ENCODE peak calls at places on chromosomes 12 and 14, in five cellular contexts. C is HCT116, T is GM12891, U is stomach, O is tibial nerve. K is an unnamed sample.

GRCh38 chr12:12240671-12241345 is 26.0 kb downstream of the LRP6 start:
- DNase-seq in O (no peak), T (no peak), C (no peak), U (no peak), K (no peak)

GRCh38 chr12:67091204-67091603 is 178.0 kb upstream of the CAND1 start:
- DNase-seq in C (no peak), O (no peak), U (no peak), T (no peak), K (no peak)

GRCh38 chr12:1908758-1909157 is 9.7 kb downstream of the CACNA2D4 start:
- DNase-seq in O (no peak), C (no peak), T (no peak), U (peak; percentile 20), K (no peak)

GRCh38 chr14:101878222-101879211 is 85.9 kb upstream of the DYNC1H1 start:
- DNase-seq in C (no peak), T (no peak), U (peak; percentile 37), O (no peak), K (no peak)

GRCh38 chr12:118127867-118128266 is 8.1 kb upstream of the PEBP1 start:
- DNase-seq in T (no peak), C (no peak), O (no peak), U (no peak), K (no peak)

GRCh38 chr12:103986823-103987222 is 21.2 kb downstream of the TDG start:
- DNase-seq in C (no peak), O (no peak), T (no peak), U (no peak), K (no peak)

GRCh38 chr12:88111074-88111652 is 30.7 kb downstream of the CEP290 start:
- DNase-seq in C (peak; percentile 38), U (no peak), T (no peak), O (no peak), K (no peak)

GRCh38 chr12:30329281-30329680 is 366.4 kb downstream of the IPO8 start:
- DNase-seq in C (no peak), O (no peak), U (no peak), T (no peak), K (no peak)

GRCh38 chr12:79634957-79635471 is 55.8 kb downstream of the PAWR start:
- DNase-seq in T (no peak), O (no peak), U (no peak), C (no peak), K (no peak)

GRCh38 chr12:50162225-50162624 is 4.9 kb downstream of the CERS5 start:
- DNase-seq in U (no peak), T (no peak), O (no peak), C (no peak), K (no peak)

GRCh38 chr14:67645414-67645813 is 25.7 kb downstream of the ARG2 start:
- DNase-seq in O (no peak), T (no peak), U (peak; percentile 53), C (no peak), K (no peak)

GRCh38 chr14:87073880-87074570 is 919.0 kb downstream of the GALC start:
- DNase-seq in O (no peak), U (no peak), T (no peak), C (no peak), K (no peak)

GRCh38 chr12:84912191-84913142 is at the start of gene SLC6A15:
- DNase-seq in O (peak; percentile 35), U (no peak), T (peak; percentile 6), C (no peak), K (peak; percentile 52)

GRCh38 chr14:93977790-93978581 is 1.6 kb upstream of the ASB2 start:
- DNase-seq in T (no peak), C (no peak), O (no peak), U (no peak), K (no peak)

GRCh38 chr12:70576341-70577282 is 60.6 kb downstream of the PTPRB start:
- DNase-seq in C (peak; percentile 66), O (no peak), U (no peak), T (no peak), K (no peak)

GRCh38 chr12:75840994-75841355 is 190.6 kb downstream of the PHLDA1 start:
- DNase-seq in T (no peak), U (no peak), C (no peak), O (no peak), K (no peak)

GRCh38 chr14:91113829-91114078 is at the start of gene DGLUCY:
- DNase-seq in U (peak; percentile 80), C (no peak), T (peak; percentile 63), O (no peak), K (peak; percentile 80)

GRCh38 chr14:70916300-70916699 is 9.0 kb downstream of the PCNX1 start:
- DNase-seq in C (no peak), T (no peak), U (no peak), O (no peak), K (no peak)

GRCh38 chr14:79608426-79608825 is 602.9 kb downstream of the DIO2 start:
- DNase-seq in U (no peak), T (no peak), C (no peak), O (no peak), K (no peak)

GRCh38 chr14:69360438-69361108 is 37.5 kb downstream of the ERH start:
- DNase-seq in O (no peak), T (no peak), C (no peak), U (no peak), K (no peak)

GRCh38 chr14:92729632-92730358 is 18.6 kb downstream of the LGMN start:
- DNase-seq in C (no peak), U (no peak), T (no peak), O (no peak), K (no peak)

GRCh38 chr12:12803186-12803585 is 10.0 kb upstream of the DDX47 start:
- DNase-seq in T (no peak), U (peak; percentile 87), C (peak; percentile 92), O (no peak), K (peak; percentile 71)

GRCh38 chr12:94012508-94013044 is 135.8 kb upstream of the PLXNC1 start:
- DNase-seq in C (no peak), U (no peak), T (no peak), O (no peak), K (no peak)

GRCh38 chr14:64970776-64971451 is 1.2 kb downstream of the RAB15 start:
- DNase-seq in O (no peak), U (no peak), T (no peak), C (no peak), K (no peak)

GRCh38 chr12:81010641-81011040 is 67.2 kb upstream of the ACSS3 start:
- DNase-seq in T (no peak), U (no peak), C (no peak), O (no peak), K (no peak)

GRCh38 chr14:23286904-23287479 is 1.1 kb upstream of the HOMEZ start:
- DNase-seq in U (no peak), T (no peak), O (no peak), C (no peak), K (no peak)

GRCh38 chr14:23285530-23286019 is 357 bp downstream of the HOMEZ start:
- DNase-seq in C (no peak), T (no peak), U (no peak), O (no peak), K (no peak)

GRCh38 chr14:23286020-23286903 is at the start of gene HOMEZ:
- DNase-seq in U (peak; percentile 99), T (peak; percentile 95), C (peak; percentile 92), O (peak; percentile 99), K (peak; percentile 100)

GRCh38 chr14:23281247-23281646 is 4.7 kb downstream of the HOMEZ start:
- DNase-seq in T (no peak), O (no peak), C (no peak), U (no peak), K (no peak)

GRCh38 chr14:23284654-23285529 is 1.0 kb downstream of the HOMEZ start:
- DNase-seq in U (no peak), C (no peak), T (no peak), O (no peak), K (no peak)
- TF ChIP-seq POLR2A in U (no peak), C (no peak), T (peak; percentile 75), O (no peak), K (no peak)

GRCh38 chr12:57109207-57110160 is 1.7 kb downstream of the STAT6 start:
- DNase-seq in U (no peak), T (no peak), C (no peak), O (no peak), K (no peak)

GRCh38 chr12:57110189-57111045 is 745 bp downstream of the STAT6 start:
- DNase-seq in T (no peak), C (no peak), U (peak; percentile 68), O (peak; percentile 71), K (peak; percentile 80)

GRCh38 chr12:57107456-57107855 is 3.7 kb downstream of the STAT6 start:
- DNase-seq in U (peak; percentile 21), T (no peak), O (no peak), C (no peak), K (no peak)

GRCh38 chr12:57112492-57113294 is 1.5 kb upstream of the STAT6 start:
- DNase-seq in U (peak; percentile 86), C (no peak), O (no peak), T (no peak), K (no peak)

GRCh38 chr12:57111046-57111698 is at the start of gene STAT6:
- DNase-seq in U (peak; percentile 87), O (peak; percentile 74), T (no peak), C (no peak), K (peak; percentile 74)
- TF ChIP-seq POLR2A in U (no peak), O (no peak), T (peak; percentile 75), C (no peak), K (no peak)

GRCh38 chr12:55925870-55926737 is 1.6 kb downstream of the PYM1 start:
- DNase-seq in T (no peak), U (no peak), C (peak; percentile 29), O (no peak), K (no peak)

GRCh38 chr12:55926738-55927587 is 731 bp downstream of the PYM1 start:
- DNase-seq in T (peak; percentile 72), O (peak; percentile 81), U (peak; percentile 90), C (peak; percentile 89), K (peak; percentile 92)

GRCh38 chr12:55929306-55929791 is 1.6 kb upstream of the DGKA start:
- DNase-seq in C (no peak), U (peak; percentile 52), T (peak; percentile 76), O (no peak), K (no peak)

GRCh38 chr12:55925371-55925770 is 2.3 kb downstream of the PYM1 start:
- DNase-seq in U (no peak), C (no peak), O (no peak), T (no peak), K (no peak)

GRCh38 chr12:55927588-55928502 is at the start of gene PYM1:
- DNase-seq in U (peak; percentile 88), T (no peak), O (peak; percentile 68), C (peak; percentile 66), K (peak; percentile 72)
- TF ChIP-seq POLR2A in U (no peak), T (peak; percentile 62), O (peak; percentile 30), C (peak; percentile 40), K (no peak)

DNA sequence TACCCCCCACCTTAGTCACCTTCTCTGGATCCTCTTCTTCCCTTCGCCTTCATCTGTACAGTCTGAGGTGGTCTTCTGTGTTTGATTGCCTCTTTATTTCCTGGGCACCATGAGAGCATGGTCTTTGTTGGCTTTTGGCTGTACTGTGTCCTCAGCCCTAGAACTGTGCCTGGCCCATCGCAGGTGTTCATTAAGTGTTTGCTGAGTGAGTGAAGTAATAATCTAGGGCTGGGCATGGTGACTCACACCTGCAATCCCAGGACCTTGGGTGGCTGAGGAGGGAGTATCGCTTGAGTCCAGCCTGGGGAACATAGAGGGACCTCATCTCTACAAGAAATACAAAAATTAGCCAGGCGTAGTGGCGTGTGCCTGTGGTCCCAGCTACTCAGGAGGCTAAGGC is 13.9 kb downstream of the ALDH2 start:
- DNase-seq in T (no peak), C (no peak), O (no peak), U (peak; percentile 66), K (no peak)
- TF ChIP-seq POLR2A in T (no peak), C (no peak), O (no peak), U (no peak), K (no peak)

K was measured in uterus.